ENCODE peak calls at places on chromosomes 3 and 15, in five cellular contexts. N is T47D; D is activated CD8-positive, alpha-beta memory T cell treated with anti-CD3 and anti-CD28 coated beads for 24 hours; L is activated CD4-positive, alpha-beta T cell treated with anti-CD3 and anti-CD28 coated beads, Interleukin-2, amount 10 ng/mL, durations not matched to agents 7 days and 5 days; Q is mucosa of descending colon. S is an unnamed sample.

GRCh38 chr3:183339461-183340086 is 86.5 kb downstream of the B3GNT5 start:
- DNase-seq in Q (no peak), L (no peak), N (no peak), D (no peak), S (no peak)

GRCh38 chr3:193869221-193870201 is 266.4 kb upstream of the HES1 start:
- DNase-seq in D (no peak), L (no peak), Q (peak), N (no peak), S (no peak)

GRCh38 chr3:17233398-17233800 is 348.6 kb downstream of the PLCL2 start:
- DNase-seq in L (peak), Q (no peak), D (no peak), N (peak), S (peak)

GRCh38 chr3:44926921-44927320 is 49.1 kb downstream of the ZDHHC3 start:
- DNase-seq in D (no peak), L (no peak), N (no peak), Q (no peak), S (no peak)

GRCh38 chr3:108441081-108441507 is 69.3 kb downstream of the MYH15 start:
- DNase-seq in D (no peak), L (no peak), Q (no peak), N (no peak), S (no peak)

GRCh38 chr15:64096486-64097431 is 977 bp downstream of the SNX1 start:
- DNase-seq in Q (no peak), D (no peak), L (peak), N (peak), S (no peak)

GRCh38 chr15:89492111-89492641 is 4.2 kb downstream of the RHCG start:
- DNase-seq in D (no peak), Q (no peak), L (no peak), N (no peak), S (no peak)

GRCh38 chr3:186362409-186362757 is 349 bp upstream of the DGKG start:
- DNase-seq in D (no peak), Q (no peak), N (no peak), L (no peak), S (no peak)

GRCh38 chr3:154931484-154931883 is 148.6 kb upstream of the MME start:
- DNase-seq in Q (no peak), D (no peak), N (no peak), L (no peak), S (no peak)

GRCh38 chr3:72336821-72337479 is 511.3 kb downstream of the SHQ1 start:
- DNase-seq in L (no peak), D (no peak), Q (peak), N (peak), S (no peak)

GRCh38 chr3:183897606-183898384 is 13.1 kb upstream of the PARL start:
- DNase-seq in N (peak), D (no peak), L (no peak), Q (no peak), S (no peak)

GRCh38 chr3:161177996-161178395 is 43.1 kb upstream of the NMD3 start:
- DNase-seq in N (no peak), D (no peak), Q (no peak), L (no peak), S (no peak)

GRCh38 chr3:48047841-48048456 is 31.7 kb upstream of the MAP4 start:
- DNase-seq in Q (no peak), N (no peak), L (no peak), D (no peak), S (no peak)

GRCh38 chr3:82114589-82114988 is 353.1 kb upstream of the GBE1 start:
- DNase-seq in Q (no peak), N (no peak), D (no peak), L (no peak), S (no peak)

GRCh38 chr3:133377396-133377795 is 22.5 kb upstream of the BFSP2 start:
- DNase-seq in N (peak), Q (no peak), L (no peak), D (no peak), S (no peak)

GRCh38 chr3:98343647-98344507 is 9.8 kb upstream of the OR5K4 start:
- DNase-seq in L (peak), N (peak), D (no peak), Q (no peak), S (no peak)

GRCh38 chr15:62066663-62067447 is at the start of gene C2CD4A:
- DNase-seq in D (peak), Q (peak), L (peak), N (peak), S (no peak)

GRCh38 chr3:51813539-51813938 is 34.5 kb upstream of the IQCF6 start:
- DNase-seq in D (no peak), L (no peak), Q (no peak), N (no peak), S (no peak)

GRCh38 chr15:45534821-45535220 is 12.3 kb upstream of the SLC30A4 start:
- DNase-seq in D (no peak), N (no peak), Q (no peak), L (no peak), S (no peak)

GRCh38 chr3:52685285-52685704 is 418 bp downstream of the PBRM1 start:
- DNase-seq in Q (peak), L (peak), N (peak), D (no peak), S (peak)

GRCh38 chr15:43517354-43518072 is at the start of gene MAP1A:
- DNase-seq in D (no peak), N (no peak), L (no peak), Q (no peak), S (no peak)

GRCh38 chr3:81470416-81470978 is 290.9 kb downstream of the GBE1 start:
- DNase-seq in D (no peak), L (no peak), N (no peak), Q (no peak), S (no peak)

S was measured in T-helper 22 cell.